ENCODE peak calls at places on chromosome 13, in five cellular contexts. F is neural progenitor cell, T is body of pancreas, O is endothelial cell, K is astrocyte of the cerebellum. B is an unnamed sample.

GRCh38 chr13:33033361-33033812 is 17.2 kb downstream of the KL start:
- DNase-seq in F (no peak), T (no peak), O (no peak), K (no peak), B (no peak)

GRCh38 chr13:90868321-90868920 is 479.1 kb upstream of the MIR17HG start:
- DNase-seq in F (peak; percentile 31), T (no peak), O (peak; percentile 17), K (peak; percentile 16), B (no peak)

GRCh38 chr13:44128522-44128921 is 245.1 kb upstream of the SERP2 start:
- DNase-seq in F (no peak), T (no peak), O (no peak), K (no peak), B (no peak)

GRCh38 chr13:58376775-58377174 is 745.2 kb downstream of the PCDH17 start:
- DNase-seq in F (no peak), T (no peak), O (no peak), K (no peak), B (no peak)

GRCh38 chr13:59356607-59357006 is 807.1 kb downstream of the DIAPH3 start:
- DNase-seq in F (no peak), T (peak; percentile 81), O (no peak), K (peak; percentile 2), B (no peak)

GRCh38 chr13:98749501-98749900 is 3.0 kb downstream of the SLC15A1 start:
- DNase-seq in F (no peak), T (no peak), O (no peak), K (peak; percentile 80), B (no peak)

GRCh38 chr13:83503424-83503823 is 378.9 kb downstream of the SLITRK1 start:
- DNase-seq in F (no peak), T (no peak), O (no peak), K (peak; percentile 28), B (no peak)

GRCh38 chr13:52459668-52460067 is 4.4 kb downstream of the CKAP2 start:
- DNase-seq in F (no peak), T (no peak), O (no peak), K (no peak), B (no peak)

GRCh38 chr13:59532405-59532804 is 631.3 kb downstream of the DIAPH3 start:
- DNase-seq in F (no peak), T (no peak), O (no peak), K (no peak), B (no peak)

GRCh38 chr13:25352230-25352629 is 19.5 kb upstream of the ATP8A2 start:
- DNase-seq in F (no peak), T (no peak), O (no peak), K (no peak), B (no peak)

B was measured in WTC11.